ENCODE peak calls at places on chromosomes 7 and 10, in eight cellular contexts. Z is body of pancreas, X is prostate gland, L is upper lobe of left lung, K is HepG2, A is esophagus squamous epithelium, H is A549, Y is uterus. C is an unnamed sample.

GRCh38 chr10:96719205-96719604 is 1.1 kb downstream of the PIK3AP1 start:
- DNase-seq in Z (peak), X (no peak), L (no peak), K (no peak), A (no peak), H (no peak), Y (no peak), C (no peak)

GRCh38 chr10:47104101-47104707 is 193.0 kb downstream of the PTPN20 start:
- DNase-seq in Z (no peak), X (no peak), L (no peak), K (no peak), A (no peak), H (no peak), Y (no peak), C (no peak)

GRCh38 chr10:106573106-106573505 is 591.4 kb downstream of the SORCS1 start:
- DNase-seq in Z (no peak), X (no peak), L (no peak), K (no peak), A (no peak), H (no peak), Y (no peak), C (no peak)

GRCh38 chr10:132883391-132883881 is 58.9 kb downstream of the CFAP46 start:
- DNase-seq in Z (no peak), X (no peak), L (peak), K (no peak), A (no peak), H (no peak), Y (no peak), C (no peak)

GRCh38 chr7:130207642-130208041 is at the start of gene SSMEM1:
- DNase-seq in Z (no peak), X (no peak), L (no peak), K (no peak), A (no peak), H (no peak), Y (no peak), C (peak)

GRCh38 chr10:43120116-43120947 is 17.9 kb upstream of the CSGALNACT2 start:
- DNase-seq in Z (no peak), X (no peak), L (no peak), K (no peak), A (no peak), H (no peak), Y (no peak), C (no peak)

GRCh38 chr10:23439452-23439919 is 611 bp downstream of the OTUD1 start:
- DNase-seq in Z (peak), X (peak), L (no peak), K (no peak), A (no peak), H (no peak), Y (no peak), C (peak)

GRCh38 chr7:28298870-28299484 is 113.3 kb upstream of the CREB5 start:
- DNase-seq in Z (peak), X (peak), L (peak), K (peak), A (no peak), H (peak), Y (peak), C (peak)

GRCh38 chr7:66377714-66378113 is 172.6 kb downstream of the TPST1 start:
- DNase-seq in Z (no peak), X (no peak), L (no peak), K (no peak), A (no peak), H (no peak), Y (no peak), C (no peak)

GRCh38 chr7:107994366-107994765 is 8.6 kb downstream of the LAMB1 start:
- DNase-seq in Z (no peak), X (no peak), L (no peak), K (no peak), A (no peak), H (no peak), Y (no peak), C (no peak)

DNA sequence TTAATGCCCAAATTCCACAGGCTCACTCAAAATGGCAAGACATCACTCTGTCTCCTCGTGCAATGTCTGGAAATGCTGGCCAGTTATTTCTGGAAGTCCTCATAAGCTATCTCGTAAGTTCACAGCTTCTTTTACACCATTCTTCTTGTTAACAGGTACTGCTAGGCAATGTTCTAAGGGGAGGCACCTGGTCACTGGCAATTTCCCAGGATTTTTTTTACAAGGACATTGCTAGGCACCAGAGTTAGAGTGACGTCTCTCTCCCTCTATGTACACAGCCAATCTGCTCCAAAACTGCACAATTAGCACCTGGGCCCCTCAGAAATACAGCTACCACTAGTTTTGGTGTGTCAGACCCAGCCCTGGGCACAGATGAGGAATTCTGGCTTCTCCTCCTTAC is 80.3 kb upstream of the SEMA3C start:
- DNase-seq in Z (peak), X (no peak), L (no peak), K (no peak), A (no peak), H (no peak), Y (no peak), C (no peak)
- H3K4me3 ChIP-seq in Z (no peak), X (no peak), L (no peak), K (no peak), A (no peak), H (no peak), Y (no peak), C (no peak)

GRCh38 chr10:124724279-124725027 is 19.7 kb downstream of the FAM53B start:
- DNase-seq in Z (peak), X (no peak), L (peak), K (peak), A (no peak), H (no peak), Y (peak), C (no peak)

GRCh38 chr10:124723826-124724225 is 20.4 kb downstream of the FAM53B start:
- DNase-seq in Z (no peak), X (no peak), L (no peak), K (no peak), A (no peak), H (no peak), Y (no peak), C (no peak)

GRCh38 chr10:124719213-124719851 is 24.8 kb downstream of the FAM53B start:
- DNase-seq in Z (peak), X (peak), L (peak), K (no peak), A (peak), H (peak), Y (no peak), C (peak)

GRCh38 chr10:124722812-124723783 is 21.1 kb downstream of the FAM53B start:
- DNase-seq in Z (no peak), X (no peak), L (peak), K (no peak), A (no peak), H (no peak), Y (no peak), C (peak)

DNA sequence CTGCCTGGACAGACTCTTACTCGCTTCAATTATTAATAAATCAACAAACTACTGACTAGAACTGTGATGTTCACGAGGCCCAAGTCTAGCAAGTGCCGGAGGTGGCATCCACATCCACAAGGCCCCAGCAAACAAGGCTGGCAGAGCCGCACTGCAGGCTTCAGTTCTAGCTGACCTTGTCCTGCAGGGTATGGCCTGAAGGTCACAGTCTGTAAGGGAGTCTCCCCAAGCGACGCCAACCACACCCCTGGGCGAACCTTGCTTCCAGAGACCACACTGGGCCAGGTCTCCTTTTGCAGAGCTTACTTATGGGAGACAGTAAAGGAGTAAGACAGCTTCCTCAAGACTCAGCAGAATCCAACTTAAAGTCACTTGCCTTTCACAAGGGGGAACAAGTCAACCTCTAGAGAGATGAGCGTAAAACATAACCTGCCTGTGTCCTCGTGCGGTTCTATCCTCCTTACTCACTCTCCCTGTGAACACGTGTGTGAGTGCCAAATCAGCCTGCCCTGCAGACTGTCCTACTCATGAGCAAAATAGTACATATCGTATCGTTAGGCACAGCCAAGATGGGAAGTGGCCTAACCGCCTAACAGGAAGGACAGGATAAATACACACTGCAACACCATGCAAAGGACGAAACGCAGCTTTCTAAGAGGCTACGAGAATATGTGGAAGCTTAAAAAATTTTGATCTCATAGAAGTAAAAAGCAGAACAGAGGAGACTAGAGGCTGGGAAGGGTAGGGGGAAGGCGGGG is 22.7 kb downstream of the FAM53B start:
- DNase-seq in Z (peak), X (peak), L (peak), K (no peak), A (no peak), H (no peak), Y (no peak), C (peak)
- TF ChIP-seq POLR2A in Z (no peak), X (no peak), L (no peak), K (no peak), A (no peak), H (no peak), Y (no peak), C (no peak)

GRCh38 chr7:156842740-156843140 is 50.2 kb downstream of the LMBR1 start:
- DNase-seq in Z (no peak), X (peak), L (no peak), K (no peak), A (no peak), H (no peak), Y (no peak), C (no peak)
- H3K4me3 ChIP-seq in Z (no peak), X (no peak), L (no peak), K (no peak), A (no peak), H (no peak), Y (no peak), C (no peak)

DNA sequence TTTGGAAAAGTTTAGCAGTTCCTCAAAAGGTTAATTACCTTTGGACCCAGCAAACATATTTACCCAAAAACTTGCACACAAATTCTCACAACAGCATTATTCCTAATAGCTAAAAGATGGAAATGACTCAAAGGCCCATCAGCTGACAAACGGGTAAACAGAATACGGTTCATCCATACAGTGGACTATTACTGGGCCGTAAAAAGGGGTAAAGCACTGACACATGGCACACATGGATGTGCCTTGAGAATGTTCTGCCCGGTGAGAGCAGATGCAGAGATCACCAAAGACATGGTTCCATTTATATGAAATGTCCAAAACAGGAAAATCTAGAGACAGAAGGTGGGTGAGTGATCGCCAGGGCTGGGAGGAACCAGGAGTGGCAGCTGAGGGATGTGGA is 95.2 kb upstream of the DNAJB6 start:
- DNase-seq in Z (no peak), X (no peak), L (no peak), K (no peak), A (no peak), H (no peak), Y (no peak), C (no peak)
- TF ChIP-seq POLR2A in Z (no peak), X (no peak), L (no peak), K (no peak), A (no peak), H (no peak), Y (no peak), C (no peak)

DNA sequence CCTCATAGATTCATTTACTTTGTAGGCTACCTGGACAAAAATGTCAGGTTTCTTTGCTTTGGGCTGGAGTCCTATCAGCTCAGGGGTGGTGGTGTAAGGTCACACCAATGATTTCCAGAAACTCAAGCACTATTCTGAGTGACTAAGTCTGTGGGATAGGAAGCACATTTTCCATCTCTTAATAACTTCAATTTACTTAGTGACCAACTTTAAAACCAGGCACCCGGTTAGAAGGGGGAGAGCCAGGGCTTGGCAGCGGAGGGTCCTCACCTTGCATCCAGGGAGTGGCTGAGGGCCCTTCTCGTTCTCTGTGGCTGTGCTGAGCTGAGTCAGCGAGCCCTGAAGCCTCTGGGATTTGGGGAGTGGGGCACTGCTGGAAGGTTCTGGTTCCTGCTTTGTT is 6.7 kb downstream of the CHST3 start:
- DNase-seq in Z (no peak), X (no peak), L (no peak), K (no peak), A (no peak), H (no peak), Y (no peak), C (no peak)
- H3K4me3 ChIP-seq in Z (no peak), X (no peak), L (no peak), K (no peak), A (no peak), H (peak), Y (no peak), C (no peak)

DNA sequence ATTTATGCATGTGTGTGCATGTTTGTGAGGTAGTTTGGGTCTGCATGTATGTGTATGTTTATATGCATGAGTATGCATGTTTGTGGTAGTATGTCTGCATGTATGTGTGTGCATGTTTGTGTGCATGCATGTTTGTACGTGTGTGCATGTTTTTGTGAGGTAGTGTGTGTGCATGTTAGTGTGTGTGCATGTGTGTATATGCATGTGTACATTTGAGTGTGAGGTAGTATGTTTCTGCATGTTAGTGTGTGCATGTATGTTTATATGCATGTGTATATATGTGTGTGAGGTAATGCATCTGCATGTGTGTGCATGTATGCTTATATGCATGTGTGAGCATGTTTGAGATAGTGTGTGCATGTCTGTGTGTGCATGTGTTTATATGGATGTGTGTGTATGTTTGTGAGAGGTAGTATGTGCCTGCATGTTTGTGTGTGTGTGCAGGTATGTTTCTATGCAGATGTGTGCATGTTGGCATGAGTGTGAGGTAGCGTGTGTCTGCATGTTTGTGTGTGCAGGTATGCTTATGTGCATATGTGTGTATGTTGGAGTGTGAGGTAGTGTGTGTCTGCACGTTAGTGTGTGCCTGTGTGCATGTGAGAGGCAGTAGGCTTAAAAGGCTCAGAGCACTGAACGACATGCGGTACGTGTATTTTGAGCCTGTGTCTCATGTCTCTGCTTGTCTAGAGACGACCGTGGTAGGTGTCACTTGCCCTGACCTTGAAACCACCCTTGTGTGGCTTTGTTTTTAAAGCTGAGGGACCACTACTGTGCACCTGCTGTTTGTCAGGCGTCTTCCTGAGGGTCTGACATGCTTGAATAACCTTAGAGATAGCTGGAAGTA is 43.7 kb downstream of the PFKP start:
- DNase-seq in Z (no peak), X (no peak), L (no peak), K (no peak), A (no peak), H (no peak), Y (no peak), C (no peak)
- TF ChIP-seq POLR2A in Z (no peak), X (no peak), L (no peak), K (no peak), A (no peak), H (no peak), Y (no peak), C (no peak)

C was measured in NB4.